ENCODE peak calls at places on chromosome 7, in eight cellular contexts. One of them, this sample, is unnamed.

GRCh38 chr7:11130012-11130411 is 156.3 kb downstream of the PHF14 start:
- DNase-seq in WTC11: no peak
- DNase-seq in transverse colon: no peak
- DNase-seq in CD8-positive, alpha-beta T cell: no peak
- DNase-seq in choroid plexus epithelial cell: peak
- DNase-seq in pancreas: no peak
- DNase-seq in gastrocnemius medialis: no peak
- DNase-seq in BE2C: no peak
- DNase-seq in this sample: no peak

GRCh38 chr7:21077602-21078001 is 290.9 kb upstream of the SP8 start:
- DNase-seq in WTC11: no peak
- DNase-seq in transverse colon: no peak
- DNase-seq in CD8-positive, alpha-beta T cell: no peak
- DNase-seq in choroid plexus epithelial cell: no peak
- DNase-seq in pancreas: no peak
- DNase-seq in gastrocnemius medialis: no peak
- DNase-seq in BE2C: no peak
- DNase-seq in this sample: no peak

GRCh38 chr7:82445226-82445625 is 1.6 kb upstream of the CACNA2D1 start:
- DNase-seq in WTC11: peak
- DNase-seq in transverse colon: no peak
- DNase-seq in CD8-positive, alpha-beta T cell: no peak
- DNase-seq in choroid plexus epithelial cell: no peak
- DNase-seq in pancreas: no peak
- DNase-seq in gastrocnemius medialis: no peak
- DNase-seq in BE2C: no peak
- DNase-seq in this sample: no peak

GRCh38 chr7:1818581-1819200 is 148.6 kb downstream of the ELFN1 start:
- DNase-seq in WTC11: no peak
- DNase-seq in transverse colon: no peak
- DNase-seq in CD8-positive, alpha-beta T cell: no peak
- DNase-seq in choroid plexus epithelial cell: no peak
- DNase-seq in pancreas: no peak
- DNase-seq in gastrocnemius medialis: no peak
- DNase-seq in BE2C: no peak
- DNase-seq in this sample: peak

GRCh38 chr7:12139421-12139820 is 71.7 kb upstream of the TMEM106B start:
- DNase-seq in WTC11: no peak
- DNase-seq in transverse colon: no peak
- DNase-seq in CD8-positive, alpha-beta T cell: no peak
- DNase-seq in choroid plexus epithelial cell: peak
- DNase-seq in pancreas: no peak
- DNase-seq in gastrocnemius medialis: no peak
- DNase-seq in BE2C: no peak
- DNase-seq in this sample: no peak

GRCh38 chr7:46908770-46909169 is 673.1 kb downstream of the TNS3 start:
- DNase-seq in WTC11: no peak
- DNase-seq in transverse colon: no peak
- DNase-seq in CD8-positive, alpha-beta T cell: no peak
- DNase-seq in choroid plexus epithelial cell: peak
- DNase-seq in pancreas: no peak
- DNase-seq in gastrocnemius medialis: no peak
- DNase-seq in BE2C: no peak
- DNase-seq in this sample: no peak

GRCh38 chr7:144659211-144659610 is 176.6 kb downstream of the TPK1 start:
- DNase-seq in WTC11: no peak
- DNase-seq in transverse colon: no peak
- DNase-seq in CD8-positive, alpha-beta T cell: no peak
- DNase-seq in choroid plexus epithelial cell: no peak
- DNase-seq in pancreas: no peak
- DNase-seq in gastrocnemius medialis: no peak
- DNase-seq in BE2C: no peak
- DNase-seq in this sample: no peak

GRCh38 chr7:154438571-154438970 is 386.4 kb downstream of the DPP6 start:
- DNase-seq in WTC11: no peak
- DNase-seq in transverse colon: no peak
- DNase-seq in CD8-positive, alpha-beta T cell: no peak
- DNase-seq in choroid plexus epithelial cell: no peak
- DNase-seq in pancreas: no peak
- DNase-seq in gastrocnemius medialis: no peak
- DNase-seq in BE2C: no peak
- DNase-seq in this sample: no peak

GRCh38 chr7:103679156-103680132 is 233.4 kb upstream of the SLC26A5 start:
- DNase-seq in WTC11: no peak
- DNase-seq in transverse colon: no peak
- DNase-seq in CD8-positive, alpha-beta T cell: no peak
- DNase-seq in choroid plexus epithelial cell: peak
- DNase-seq in pancreas: no peak
- DNase-seq in gastrocnemius medialis: no peak
- DNase-seq in BE2C: no peak
- DNase-seq in this sample: no peak

GRCh38 chr7:136183981-136184380 is 206.8 kb upstream of the MTPN start:
- DNase-seq in WTC11: no peak
- DNase-seq in transverse colon: no peak
- DNase-seq in CD8-positive, alpha-beta T cell: no peak
- DNase-seq in choroid plexus epithelial cell: peak
- DNase-seq in pancreas: no peak
- DNase-seq in gastrocnemius medialis: no peak
- DNase-seq in BE2C: peak
- DNase-seq in this sample: no peak

GRCh38 chr7:24052572-24053223 is 231.3 kb upstream of the NPY start:
- DNase-seq in WTC11: no peak
- DNase-seq in transverse colon: no peak
- DNase-seq in CD8-positive, alpha-beta T cell: no peak
- DNase-seq in choroid plexus epithelial cell: peak
- DNase-seq in pancreas: no peak
- DNase-seq in gastrocnemius medialis: no peak
- DNase-seq in BE2C: peak
- DNase-seq in this sample: no peak

GRCh38 chr7:27151945-27152815 is at the start of gene HOXA3:
- DNase-seq in WTC11: peak
- DNase-seq in transverse colon: peak
- DNase-seq in CD8-positive, alpha-beta T cell: no peak
- DNase-seq in choroid plexus epithelial cell: no peak
- DNase-seq in pancreas: peak
- DNase-seq in gastrocnemius medialis: no peak
- DNase-seq in BE2C: peak
- DNase-seq in this sample: no peak

GRCh38 chr7:18352339-18353255 is 143.0 kb upstream of the HDAC9 start:
- DNase-seq in WTC11: peak
- DNase-seq in transverse colon: peak
- DNase-seq in CD8-positive, alpha-beta T cell: no peak
- DNase-seq in choroid plexus epithelial cell: peak
- DNase-seq in pancreas: no peak
- DNase-seq in gastrocnemius medialis: no peak
- DNase-seq in BE2C: peak
- DNase-seq in this sample: no peak

GRCh38 chr7:46291064-46291463 is 370.0 kb upstream of the IGFBP3 start:
- DNase-seq in WTC11: no peak
- DNase-seq in transverse colon: no peak
- DNase-seq in CD8-positive, alpha-beta T cell: no peak
- DNase-seq in choroid plexus epithelial cell: peak
- DNase-seq in pancreas: no peak
- DNase-seq in gastrocnemius medialis: no peak
- DNase-seq in BE2C: peak
- DNase-seq in this sample: no peak

GRCh38 chr7:7798510-7798909 is 80.1 kb upstream of the RPA3 start:
- DNase-seq in WTC11: no peak
- DNase-seq in transverse colon: no peak
- DNase-seq in CD8-positive, alpha-beta T cell: no peak
- DNase-seq in choroid plexus epithelial cell: no peak
- DNase-seq in pancreas: no peak
- DNase-seq in gastrocnemius medialis: no peak
- DNase-seq in BE2C: peak
- DNase-seq in this sample: no peak

GRCh38 chr7:141386881-141387280 is 164.3 kb upstream of the AGK start:
- DNase-seq in WTC11: no peak
- DNase-seq in transverse colon: no peak
- DNase-seq in CD8-positive, alpha-beta T cell: no peak
- DNase-seq in choroid plexus epithelial cell: no peak
- DNase-seq in pancreas: no peak
- DNase-seq in gastrocnemius medialis: no peak
- DNase-seq in BE2C: no peak
- DNase-seq in this sample: no peak

GRCh38 chr7:150379590-150380379 is 655 bp downstream of the ZNF775 start:
- DNase-seq in WTC11: peak
- DNase-seq in transverse colon: no peak
- DNase-seq in CD8-positive, alpha-beta T cell: no peak
- DNase-seq in choroid plexus epithelial cell: no peak
- DNase-seq in pancreas: peak
- DNase-seq in gastrocnemius medialis: no peak
- DNase-seq in BE2C: no peak
- DNase-seq in this sample: no peak

GRCh38 chr7:112010994-112011393 is 195.2 kb downstream of the DOCK4 start:
- DNase-seq in WTC11: no peak
- DNase-seq in transverse colon: no peak
- DNase-seq in CD8-positive, alpha-beta T cell: no peak
- DNase-seq in choroid plexus epithelial cell: no peak
- DNase-seq in pancreas: no peak
- DNase-seq in gastrocnemius medialis: no peak
- DNase-seq in BE2C: peak
- DNase-seq in this sample: no peak

DNA sequence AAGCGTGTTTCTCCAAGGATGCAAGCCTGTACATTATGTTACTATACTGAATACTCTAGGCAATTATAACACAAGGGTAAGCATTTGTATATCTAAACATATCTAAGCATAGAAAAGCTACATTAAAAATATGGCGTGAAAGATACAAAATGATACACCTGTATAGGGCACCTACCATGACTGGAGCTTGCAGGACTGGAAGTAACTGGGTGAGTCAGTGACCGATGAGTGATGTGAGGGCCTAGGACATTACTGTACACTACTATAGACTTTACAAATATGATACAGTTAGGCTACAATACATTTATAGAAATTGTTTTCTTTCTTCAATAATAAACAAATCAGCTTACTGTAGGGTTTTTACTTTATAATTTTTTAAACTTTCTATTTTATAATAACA is 1127.2 kb upstream of the LRRN3 start:
- DNase-seq in WTC11: no peak
- DNase-seq in transverse colon: no peak
- DNase-seq in CD8-positive, alpha-beta T cell: no peak
- DNase-seq in choroid plexus epithelial cell: no peak
- DNase-seq in pancreas: no peak
- DNase-seq in gastrocnemius medialis: no peak
- DNase-seq in BE2C: no peak
- DNase-seq in this sample: no peak
- TF ChIP-seq CTCF in WTC11: no peak
- TF ChIP-seq CTCF in transverse colon: no peak
- TF ChIP-seq CTCF in CD8-positive, alpha-beta T cell: no peak
- TF ChIP-seq CTCF in choroid plexus epithelial cell: no peak
- TF ChIP-seq CTCF in pancreas: no peak
- TF ChIP-seq CTCF in gastrocnemius medialis: no peak
- TF ChIP-seq CTCF in BE2C: no peak
- TF ChIP-seq CTCF in this sample: no peak

DNA sequence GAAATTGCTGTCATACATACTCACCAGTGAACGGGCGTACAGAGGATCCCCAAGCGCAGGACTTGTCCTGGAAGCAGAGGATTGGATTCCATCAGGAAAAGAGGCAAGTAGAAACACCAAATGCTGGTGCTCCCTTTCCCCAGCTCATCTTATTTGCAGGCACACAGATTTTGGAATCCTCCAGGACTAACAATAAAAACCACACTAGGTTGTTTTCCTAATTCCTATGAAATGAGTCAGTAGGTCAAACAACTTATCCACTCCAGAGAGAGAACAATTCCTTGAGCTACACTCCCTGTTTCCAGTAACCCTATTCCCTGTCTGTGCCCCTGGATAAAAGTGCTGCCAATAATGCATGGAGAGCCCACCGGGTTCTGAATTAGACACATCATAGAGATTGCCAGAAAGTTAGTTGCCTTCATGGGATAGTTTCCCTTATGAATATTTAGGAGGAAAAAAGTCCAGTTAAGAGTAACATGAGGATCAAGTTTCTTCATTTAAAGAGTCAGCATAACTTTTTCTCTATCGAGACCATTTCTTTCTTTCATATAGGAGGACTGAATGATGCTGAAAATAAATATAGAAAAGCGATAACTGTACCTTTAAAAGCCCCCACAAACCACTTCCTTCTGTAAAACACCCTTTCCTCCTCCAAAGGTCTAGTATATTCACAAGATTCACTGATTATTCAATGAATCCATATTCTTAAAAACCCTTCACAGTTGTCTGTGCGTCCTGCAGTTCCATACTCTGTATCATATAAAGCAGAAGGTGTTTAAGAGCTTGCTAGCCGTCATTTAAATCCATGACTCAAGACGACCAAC is 178.3 kb upstream of the KLF14 start:
- DNase-seq in WTC11: no peak
- DNase-seq in transverse colon: no peak
- DNase-seq in CD8-positive, alpha-beta T cell: no peak
- DNase-seq in choroid plexus epithelial cell: peak
- DNase-seq in pancreas: no peak
- DNase-seq in gastrocnemius medialis: no peak
- DNase-seq in BE2C: no peak
- DNase-seq in this sample: no peak
- TF ChIP-seq CTCF in WTC11: no peak
- TF ChIP-seq CTCF in transverse colon: no peak
- TF ChIP-seq CTCF in CD8-positive, alpha-beta T cell: no peak
- TF ChIP-seq CTCF in choroid plexus epithelial cell: no peak
- TF ChIP-seq CTCF in pancreas: no peak
- TF ChIP-seq CTCF in gastrocnemius medialis: no peak
- TF ChIP-seq CTCF in BE2C: no peak
- TF ChIP-seq CTCF in this sample: no peak

DNA sequence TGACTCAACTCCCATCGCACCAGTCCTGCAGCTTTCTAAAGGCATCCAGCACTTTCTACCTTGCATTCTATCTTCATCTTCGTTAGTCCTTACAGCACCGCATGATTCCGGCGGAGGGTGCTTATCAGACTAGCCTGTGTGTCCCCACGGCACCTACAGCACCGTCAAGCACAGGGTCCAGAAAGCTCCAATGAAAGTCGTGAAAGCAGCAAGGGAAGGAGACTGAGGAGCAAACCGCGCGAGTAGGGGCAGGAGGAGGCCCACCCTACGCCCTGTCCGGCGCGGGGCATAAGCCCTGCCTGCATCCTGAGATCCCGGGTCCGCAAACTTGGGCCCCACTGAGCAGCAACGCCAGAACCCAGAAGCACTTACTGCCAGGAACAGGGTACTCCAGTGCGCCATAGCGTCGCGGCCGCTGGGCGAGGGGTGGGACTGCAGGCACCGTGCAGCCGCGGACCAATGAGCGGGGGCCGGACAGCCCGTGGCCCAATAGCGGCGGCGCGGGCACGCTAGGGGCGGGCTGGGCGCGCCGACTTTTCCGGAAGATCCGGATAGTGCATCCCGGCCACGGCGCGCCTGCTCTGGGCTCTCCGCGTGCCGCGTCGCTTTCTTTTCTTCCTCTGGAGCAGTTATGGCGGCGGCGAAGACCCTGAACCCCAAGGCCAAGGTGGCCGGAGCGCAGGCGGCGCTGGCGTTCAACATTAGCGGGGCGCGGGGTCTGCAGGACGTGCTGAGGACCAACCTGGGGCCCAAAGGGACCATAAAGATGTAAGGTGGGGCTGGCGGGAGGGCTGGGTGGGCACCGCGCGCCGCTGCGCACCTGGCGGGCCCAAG is 122.1 kb upstream of the VKORC1L1 start:
- DNase-seq in WTC11: peak
- DNase-seq in transverse colon: peak
- DNase-seq in CD8-positive, alpha-beta T cell: peak
- DNase-seq in choroid plexus epithelial cell: peak
- DNase-seq in pancreas: peak
- DNase-seq in gastrocnemius medialis: peak
- DNase-seq in BE2C: peak
- DNase-seq in this sample: peak
- TF ChIP-seq CTCF in WTC11: no peak
- TF ChIP-seq CTCF in transverse colon: peak
- TF ChIP-seq CTCF in CD8-positive, alpha-beta T cell: no peak
- TF ChIP-seq CTCF in choroid plexus epithelial cell: no peak
- TF ChIP-seq CTCF in pancreas: peak
- TF ChIP-seq CTCF in gastrocnemius medialis: peak
- TF ChIP-seq CTCF in BE2C: no peak
- TF ChIP-seq CTCF in this sample: no peak

GRCh38 chr7:147894271-147894670 is 696.3 kb upstream of the C7orf33 start:
- DNase-seq in WTC11: peak
- DNase-seq in transverse colon: no peak
- DNase-seq in CD8-positive, alpha-beta T cell: no peak
- DNase-seq in choroid plexus epithelial cell: no peak
- DNase-seq in pancreas: no peak
- DNase-seq in gastrocnemius medialis: no peak
- DNase-seq in BE2C: no peak
- DNase-seq in this sample: no peak
- TF ChIP-seq CTCF in WTC11: no peak
- TF ChIP-seq CTCF in transverse colon: no peak
- TF ChIP-seq CTCF in CD8-positive, alpha-beta T cell: no peak
- TF ChIP-seq CTCF in choroid plexus epithelial cell: no peak
- TF ChIP-seq CTCF in pancreas: no peak
- TF ChIP-seq CTCF in gastrocnemius medialis: no peak
- TF ChIP-seq CTCF in BE2C: peak
- TF ChIP-seq CTCF in this sample: no peak

This sample was measured in osteocyte.